ENCODE peak calls at places on chromosomes 5 and 9, in four cellular contexts. Q is GM12878, C is K562, W is HepG2. D is an unnamed sample.

GRCh38 chr9:20649381-20649780 is 27.1 kb upstream of the MLLT3 start:
- DNase-seq in Q (no peak), C (no peak), W (no peak), D (no peak)

GRCh38 chr5:76556511-76557221 is 66.5 kb downstream of the F2RL2 start:
- DNase-seq in Q (peak; percentile 65), C (no peak), W (no peak), D (no peak)

GRCh38 chr5:114018178-114018577 is 343.7 kb upstream of the KCNN2 start:
- DNase-seq in Q (no peak), C (no peak), W (peak; percentile 1), D (no peak)

GRCh38 chr5:179123491-179124328 is 63.5 kb downstream of the ZNF354C start:
- DNase-seq in Q (no peak), C (no peak), W (no peak), D (no peak)

GRCh38 chr5:43007246-43007910 is 32.7 kb downstream of the ANXA2R start:
- DNase-seq in Q (no peak), C (peak; percentile 95), W (peak; percentile 75), D (peak; percentile 80)

GRCh38 chr9:87889065-87889881 is 6.6 kb downstream of the SPATA31E1 start:
- DNase-seq in Q (no peak), C (no peak), W (no peak), D (no peak)

GRCh38 chr5:159444441-159445082 is 114.3 kb upstream of the IL12B start:
- DNase-seq in Q (no peak), C (peak; percentile 20), W (peak; percentile 48), D (no peak)

GRCh38 chr9:96877269-96877668 is 23.0 kb upstream of the ZNF782 start:
- DNase-seq in Q (no peak), C (no peak), W (no peak), D (peak; percentile 49)

GRCh38 chr5:57117601-57118000 is 56.3 kb upstream of the GPBP1 start:
- DNase-seq in Q (peak; percentile 7), C (no peak), W (no peak), D (no peak)

GRCh38 chr5:154211611-154212390 is 21.3 kb downstream of the GALNT10 start:
- DNase-seq in Q (no peak), C (no peak), W (no peak), D (no peak)

GRCh38 chr5:117590944-117591343 is 1016.3 kb upstream of the SEMA6A start:
- DNase-seq in Q (no peak), C (no peak), W (peak; percentile 25), D (no peak)

GRCh38 chr9:18989865-18990264 is 43.1 kb downstream of the SAXO1 start:
- DNase-seq in Q (no peak), C (no peak), W (no peak), D (no peak)

GRCh38 chr5:180467989-180468731 is 26.0 kb upstream of the CNOT6 start:
- DNase-seq in Q (no peak), C (no peak), W (no peak), D (no peak)

GRCh38 chr5:123245689-123246088 is 156.6 kb downstream of the PRDM6 start:
- DNase-seq in Q (no peak), C (no peak), W (no peak), D (no peak)
- TF ChIP-seq ATF2 in Q (no peak), C (no peak), W (no peak), D (no peak)

GRCh38 chr9:127955294-127956015 is 17.8 kb upstream of the DPM2 start:
- DNase-seq in Q (no peak), C (peak; percentile 85), W (peak; percentile 93), D (peak; percentile 76)

GRCh38 chr9:127949827-127950512 is 12.3 kb upstream of the DPM2 start:
- DNase-seq in Q (no peak), C (no peak), W (peak; percentile 10), D (no peak)

GRCh38 chr9:127954831-127955293 is 17.2 kb upstream of the DPM2 start:
- DNase-seq in Q (no peak), C (no peak), W (no peak), D (no peak)

GRCh38 chr9:127950513-127951210 is 13.0 kb upstream of the DPM2 start:
- DNase-seq in Q (no peak), C (no peak), W (peak; percentile 98), D (no peak)

DNA sequence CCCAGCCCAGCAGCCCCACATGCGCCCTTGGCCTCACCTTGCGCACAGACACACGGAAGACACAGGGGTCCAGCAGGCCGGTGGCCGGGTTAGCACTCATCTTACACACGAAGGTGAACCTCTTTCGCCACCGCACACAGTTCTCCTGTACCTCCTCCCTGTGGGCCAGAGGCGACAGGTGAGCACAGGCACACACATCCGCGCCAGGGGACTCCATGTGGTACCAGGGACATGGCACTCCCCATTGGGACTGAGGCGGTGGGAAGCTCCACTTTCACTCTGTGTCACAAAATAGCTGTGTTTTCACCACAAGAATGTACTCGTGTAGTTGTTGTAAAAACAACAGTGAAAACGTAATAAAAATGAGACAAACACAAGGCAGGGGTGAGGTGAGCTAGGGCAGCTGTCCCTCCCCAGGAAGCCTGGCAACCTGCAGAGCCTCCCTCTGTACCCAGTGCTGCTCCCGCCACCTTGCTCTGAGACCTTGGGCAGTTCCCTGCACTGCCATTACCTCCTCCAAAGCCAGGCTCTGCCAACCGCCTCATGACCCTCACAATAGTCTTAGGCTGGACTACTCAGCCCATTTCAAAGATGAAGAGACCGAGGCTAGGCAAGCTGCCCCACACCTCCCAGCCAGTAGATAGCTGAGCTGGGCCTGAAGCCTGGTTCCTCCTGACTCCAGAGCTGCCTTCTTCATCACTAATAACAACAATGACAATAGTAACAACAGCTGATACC is 16.3 kb upstream of the DPM2 start:
- DNase-seq in Q (no peak), C (no peak), W (no peak), D (no peak)
- TF ChIP-seq CREM in Q (no peak), C (no peak), W (no peak), D (no peak)

DNA sequence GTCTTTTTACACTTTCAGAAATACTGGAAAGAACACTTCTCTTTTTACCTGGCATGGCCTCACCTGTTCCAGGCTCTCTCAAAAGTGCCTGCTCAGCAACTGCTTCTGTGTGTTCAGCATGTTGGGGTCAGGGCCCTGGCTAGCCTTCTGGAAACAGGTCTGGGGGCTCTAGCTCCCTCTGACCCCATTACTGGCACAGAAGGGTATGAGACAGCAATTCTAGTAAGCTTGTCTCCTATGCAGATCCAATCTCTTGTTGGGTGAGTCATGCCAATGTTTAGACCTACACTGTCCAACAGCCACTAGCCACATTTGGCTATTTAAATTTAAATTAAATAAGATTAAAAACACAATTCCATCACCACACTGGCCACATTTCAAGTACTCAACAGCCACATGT is 80.8 kb downstream of the MAPKAP1 start:
- DNase-seq in Q (no peak), C (peak; percentile 37), W (no peak), D (no peak)
- TF ChIP-seq ETV6 in Q (no peak), C (no peak), W (no peak), D (no peak)

DNA sequence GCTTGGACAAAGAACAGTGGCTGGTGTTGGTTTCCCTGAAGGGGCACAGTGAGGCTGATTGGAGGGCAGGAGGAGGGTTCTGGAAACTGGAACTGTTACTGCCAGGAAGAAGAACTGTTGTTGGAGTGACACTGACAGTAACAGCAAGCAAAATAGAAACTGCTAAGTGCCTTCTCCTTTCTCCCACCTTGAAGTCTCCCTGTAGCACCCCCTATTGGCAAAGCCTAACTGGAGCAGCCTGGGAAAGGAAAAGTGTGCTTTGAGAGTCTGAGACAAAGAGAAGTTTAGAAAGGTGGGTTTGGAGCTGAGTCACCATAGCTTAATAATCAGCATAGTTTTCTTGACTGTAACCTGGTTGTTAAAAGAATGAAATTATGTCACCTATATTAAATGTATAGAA is 2.5 kb upstream of the TMEM174 start:
- DNase-seq in Q (no peak), C (peak; percentile 24), W (peak; percentile 19), D (peak; percentile 64)
- TF ChIP-seq ATF2 in Q (no peak), C (no peak), W (no peak), D (no peak)

GRCh38 chr5:122515709-122516431 is 203.8 kb downstream of the SNCAIP start:
- DNase-seq in Q (no peak), C (peak; percentile 43), W (peak; percentile 56), D (peak; percentile 52)
- TF ChIP-seq CREM in Q (no peak), C (no peak), W (no peak), D (no peak)

D was measured in WTC11.